ENCODE peak calls at places on chromosomes 4 and X, in four cellular contexts. F is SK-N-MC, T is astrocyte of the spinal cord, Z is occipital lobe. Q is an unnamed sample.
A peak's percentile ranks its signal among the peaks of the same experiment; 100 is the strongest.

GRCh38 chr4:113975578-113975977 is 3.9 kb downstream of the ARSJ start:
- DNase-seq in Z (no peak), F (no peak), T (no peak), Q (no peak)

GRCh38 chr4:145694929-145695328 is 15.0 kb downstream of the C4orf51 start:
- DNase-seq in F (no peak), T (no peak), Z (no peak), Q (no peak)

GRCh38 chr4:176653406-176654220 is 139.1 kb downstream of the VEGFC start:
- DNase-seq in T (no peak), Z (no peak), F (no peak), Q (no peak)

GRCh38 chr4:119087121-119087520 is 48.5 kb upstream of the MYOZ2 start:
- DNase-seq in T (peak; percentile 10), F (no peak), Z (no peak), Q (no peak)

GRCh38 chr4:102759835-102760644 is 728 bp downstream of the MANBA start:
- DNase-seq in T (peak; percentile 56), F (no peak), Z (peak; percentile 66), Q (peak; percentile 61)

GRCh38 chrX:69222103-69223090 is 57.1 kb upstream of the PJA1 start:
- DNase-seq in F (peak; percentile 70), Z (peak; percentile 12), T (peak; percentile 52), Q (peak; percentile 30)

GRCh38 chrX:434946-435345 is 48.2 kb upstream of the PPP2R3B start:
- DNase-seq in T (no peak), F (no peak), Z (no peak), Q (no peak)

GRCh38 chr4:45741897-45742296 is 382.0 kb downstream of the GABRG1 start:
- DNase-seq in Z (no peak), T (no peak), F (no peak), Q (no peak)

GRCh38 chr4:76622126-76622525 is 187.1 kb downstream of the SHROOM3 start:
- DNase-seq in Z (no peak), T (no peak), F (no peak), Q (no peak)

GRCh38 chrX:78573630-78574029 is 85.5 kb downstream of the RTL3 start:
- DNase-seq in F (no peak), Z (no peak), T (no peak), Q (no peak)

GRCh38 chrX:120242807-120243206 is 7.8 kb upstream of the ZBTB33 start:
- DNase-seq in T (no peak), Z (no peak), F (no peak), Q (no peak)

GRCh38 chr4:181971411-181971810 is 271.8 kb upstream of the TENM3 start:
- DNase-seq in T (no peak), F (no peak), Z (no peak), Q (no peak)

GRCh38 chr4:168866635-168867034 is 143.4 kb downstream of the CBR4 start:
- DNase-seq in T (no peak), Z (no peak), F (no peak), Q (no peak)

GRCh38 chr4:70651864-70652506 is 14.3 kb downstream of the JCHAIN start:
- DNase-seq in Z (no peak), T (peak; percentile 52), F (peak; percentile 50), Q (no peak)

Q was measured in anterior cingulate cortex.